ENCODE peak calls at places on chromosomes 16 and 17, in seven cellular contexts. S is tibial nerve, A is HFF-Myc, B is endodermal cell, J is cardiac fibroblast, H is AG04450, C is progenitor cell of endocrine pancreas. G is an unnamed sample.

GRCh38 chr16:69311533-69312388 is 611 bp downstream of the VPS4A start:
- DNase-seq in S (no peak), A (no peak), B (peak; percentile 89), J (peak; percentile 24), H (no peak), C (peak; percentile 43), G (peak; percentile 11)

GRCh38 chr17:72622661-72623433 is 469.6 kb downstream of the SLC39A11 start:
- DNase-seq in S (no peak), A (no peak), B (no peak), J (no peak), H (no peak), C (no peak), G (no peak)

GRCh38 chr16:10123141-10123540 is 59.1 kb downstream of the GRIN2A start:
- DNase-seq in S (no peak), A (no peak), B (no peak), J (peak; percentile 28), H (no peak), C (no peak), G (peak; percentile 42)

GRCh38 chr16:90015586-90016338 is 3.5 kb downstream of the DBNDD1 start:
- DNase-seq in S (no peak), A (no peak), B (no peak), J (no peak), H (no peak), C (no peak), G (no peak)

GRCh38 chr17:9291912-9292562 is 270.7 kb downstream of the NTN1 start:
- DNase-seq in S (peak; percentile 38), A (no peak), B (peak; percentile 86), J (peak; percentile 33), H (peak; percentile 8), C (peak; percentile 14), G (no peak)

GRCh38 chr16:28981517-28981916 is 3.3 kb upstream of the LAT start:
- DNase-seq in S (no peak), A (no peak), B (peak; percentile 88), J (peak; percentile 29), H (no peak), C (no peak), G (no peak)

GRCh38 chr16:11118479-11118878 is 137.5 kb downstream of the SOCS1 start:
- DNase-seq in S (no peak), A (no peak), B (no peak), J (peak; percentile 56), H (no peak), C (no peak), G (peak; percentile 36)

GRCh38 chr17:44095388-44095646 is 24.8 kb downstream of the G6PC3 start:
- DNase-seq in S (no peak), A (no peak), B (no peak), J (no peak), H (no peak), C (no peak), G (no peak)

GRCh38 chr16:70496513-70496912 is 26.8 kb downstream of the COG4 start:
- DNase-seq in S (no peak), A (no peak), B (no peak), J (no peak), H (no peak), C (no peak), G (no peak)

GRCh38 chr16:74563828-74564263 is 43.1 kb downstream of the GLG1 start:
- DNase-seq in S (no peak), A (no peak), B (no peak), J (peak; percentile 72), H (no peak), C (no peak), G (peak; percentile 65)

GRCh38 chr17:27339198-27339835 is 45.4 kb downstream of the WSB1 start:
- DNase-seq in S (no peak), A (no peak), B (no peak), J (no peak), H (no peak), C (no peak), G (no peak)

GRCh38 chr16:3650631-3651265 is 3.7 kb upstream of the DNASE1 start:
- DNase-seq in S (no peak), A (no peak), B (no peak), J (no peak), H (no peak), C (no peak), G (no peak)

GRCh38 chr17:10842658-10843057 is 4.8 kb upstream of the PIRT start:
- DNase-seq in S (no peak), A (no peak), B (no peak), J (no peak), H (no peak), C (no peak), G (no peak)

GRCh38 chr16:600781-601180 is 10.9 kb downstream of the RAB40C start:
- DNase-seq in S (no peak), A (no peak), B (peak; percentile 64), J (peak; percentile 20), H (no peak), C (no peak), G (no peak)

GRCh38 chr16:68756250-68757051 is 19.4 kb downstream of the CDH1 start:
- DNase-seq in S (no peak), A (no peak), B (no peak), J (peak; percentile 46), H (no peak), C (no peak), G (no peak)

GRCh38 chr16:53865492-53865863 is 161.5 kb downstream of the FTO start:
- DNase-seq in S (no peak), A (no peak), B (no peak), J (peak; percentile 91), H (no peak), C (no peak), G (peak; percentile 36)

GRCh38 chr17:72193395-72194106 is 72.7 kb downstream of the SOX9 start:
- DNase-seq in S (no peak), A (no peak), B (peak; percentile 13), J (peak; percentile 38), H (no peak), C (no peak), G (no peak)

GRCh38 chr17:41421116-41421515 is 3.3 kb downstream of the KRT37 start:
- DNase-seq in S (peak; percentile 38), A (no peak), B (no peak), J (peak; percentile 40), H (no peak), C (no peak), G (peak; percentile 79)

GRCh38 chr17:64262422-64263260 is at the start of gene TEX2:
- DNase-seq in S (peak; percentile 32), A (no peak), B (peak; percentile 78), J (no peak), H (no peak), C (peak; percentile 39), G (no peak)

GRCh38 chr17:45233423-45233924 is 11.8 kb downstream of the FMNL1 start:
- DNase-seq in S (no peak), A (no peak), B (peak; percentile 44), J (no peak), H (no peak), C (no peak), G (no peak)

GRCh38 chr17:77291591-77292386 is 151.0 kb downstream of the SEC14L1 start:
- DNase-seq in S (no peak), A (no peak), B (no peak), J (no peak), H (no peak), C (no peak), G (no peak)

GRCh38 chr17:69651921-69652320 is 237.4 kb downstream of the MAP2K6 start:
- DNase-seq in S (no peak), A (no peak), B (no peak), J (no peak), H (no peak), C (no peak), G (no peak)

GRCh38 chr17:66951605-66951953 is 12.9 kb upstream of the CACNG4 start:
- DNase-seq in S (no peak), A (no peak), B (peak; percentile 74), J (no peak), H (no peak), C (no peak), G (no peak)

GRCh38 chr17:49986396-49987289 is 8.4 kb downstream of the DLX3 start:
- DNase-seq in S (no peak), A (no peak), B (peak; percentile 45), J (no peak), H (no peak), C (no peak), G (no peak)

GRCh38 chr17:4947411-4948165 is 742 bp downstream of the PFN1 start:
- DNase-seq in S (no peak), A (no peak), B (peak; percentile 85), J (peak; percentile 59), H (no peak), C (peak; percentile 36), G (peak; percentile 49)

GRCh38 chr17:20092973-20093626 is 83.9 kb downstream of the SPECC1 start:
- DNase-seq in S (no peak), A (no peak), B (no peak), J (no peak), H (no peak), C (no peak), G (no peak)
- TF ChIP-seq CTCF in S (no peak), A (no peak), B (no peak), J (no peak), H (no peak), C (no peak), G (no peak)

GRCh38 chr16:57202095-57202886 is 16.2 kb downstream of the RSPRY1 start:
- DNase-seq in S (no peak), A (no peak), B (no peak), J (no peak), H (no peak), C (no peak), G (no peak)

GRCh38 chr16:57203451-57203850 is 17.3 kb downstream of the RSPRY1 start:
- DNase-seq in S (no peak), A (no peak), B (no peak), J (no peak), H (no peak), C (no peak), G (peak; percentile 14)

GRCh38 chr16:57209780-57210179 is 23.7 kb downstream of the RSPRY1 start:
- DNase-seq in S (no peak), A (no peak), B (no peak), J (no peak), H (no peak), C (no peak), G (no peak)

GRCh38 chr16:57208926-57209325 is 22.8 kb downstream of the RSPRY1 start:
- DNase-seq in S (no peak), A (no peak), B (no peak), J (no peak), H (no peak), C (no peak), G (no peak)

GRCh38 chr16:57204675-57205074 is 18.5 kb downstream of the RSPRY1 start:
- DNase-seq in S (no peak), A (no peak), B (peak; percentile 76), J (no peak), H (no peak), C (no peak), G (no peak)
- TF ChIP-seq CTCF in S (no peak), A (no peak), B (peak; percentile 62), J (peak; percentile 2), H (peak; percentile 7), C (peak; percentile 30), G (peak; percentile 40)

GRCh38 chr16:80968386-80969113 is 38.1 kb downstream of the CMC2 start:
- DNase-seq in S (no peak), A (no peak), B (no peak), J (peak; percentile 71), H (no peak), C (no peak), G (peak; percentile 53)
- TF ChIP-seq CTCF in S (no peak), A (no peak), B (no peak), J (no peak), H (no peak), C (no peak), G (peak; percentile 35)

DNA sequence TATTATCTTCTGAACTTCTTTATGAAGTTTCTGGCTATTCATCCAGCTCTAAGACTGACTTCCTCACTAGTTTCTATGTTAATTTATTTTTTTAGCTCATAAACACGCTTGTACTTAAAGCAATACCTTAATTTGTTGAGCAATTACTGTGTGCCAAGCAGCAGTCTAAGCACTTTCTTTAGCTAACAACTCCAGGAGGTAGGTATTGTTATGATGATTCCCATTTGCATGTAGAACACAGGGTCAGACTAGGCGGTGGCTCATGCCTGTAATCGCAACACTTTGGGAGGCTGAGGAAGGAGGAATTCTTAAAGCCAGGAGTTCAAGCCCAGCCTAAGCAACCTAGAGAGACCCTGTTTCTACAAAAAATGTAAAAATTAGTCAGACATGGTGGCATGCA is 19.8 kb downstream of the DNAH3 start:
- DNase-seq in S (no peak), A (no peak), B (no peak), J (no peak), H (no peak), C (no peak), G (no peak)
- TF ChIP-seq CTCF in S (no peak), A (no peak), B (no peak), J (no peak), H (no peak), C (no peak), G (no peak)

G was measured in HFFc6.